ENCODE peak calls at places on chromosomes 7 and 10, in five cellular contexts. One of them, this sample, is unnamed.

GRCh38 chr7:98294326-98294725 is 12.8 kb downstream of the BRI3 start:
- DNase-seq in hepatic stellate cell: no peak
- DNase-seq in stimulated activated CD8-positive, alpha-beta memory T cell treated with anti-CD3 and anti-CD28 coated beads, Interleukin-15, amount 100 ng/mL, for 4 hours: no peak
- DNase-seq in glutamatergic neuron: no peak
- DNase-seq in GM23248: no peak
- DNase-seq in this sample: no peak

GRCh38 chr7:4726051-4726450 is 44.0 kb downstream of the FOXK1 start:
- DNase-seq in hepatic stellate cell: peak
- DNase-seq in stimulated activated CD8-positive, alpha-beta memory T cell treated with anti-CD3 and anti-CD28 coated beads, Interleukin-15, amount 100 ng/mL, for 4 hours: no peak
- DNase-seq in glutamatergic neuron: no peak
- DNase-seq in GM23248: peak
- DNase-seq in this sample: no peak

GRCh38 chr7:1087952-1088920 is at the start of gene GPER1:
- DNase-seq in hepatic stellate cell: peak
- DNase-seq in stimulated activated CD8-positive, alpha-beta memory T cell treated with anti-CD3 and anti-CD28 coated beads, Interleukin-15, amount 100 ng/mL, for 4 hours: no peak
- DNase-seq in glutamatergic neuron: peak
- DNase-seq in GM23248: peak
- DNase-seq in this sample: no peak

GRCh38 chr10:11163990-11164805 is 146.5 kb downstream of the CELF2 start:
- DNase-seq in hepatic stellate cell: no peak
- DNase-seq in stimulated activated CD8-positive, alpha-beta memory T cell treated with anti-CD3 and anti-CD28 coated beads, Interleukin-15, amount 100 ng/mL, for 4 hours: no peak
- DNase-seq in glutamatergic neuron: no peak
- DNase-seq in GM23248: no peak
- DNase-seq in this sample: no peak

GRCh38 chr10:102677736-102678354 is 33.6 kb downstream of the TRIM8 start:
- DNase-seq in hepatic stellate cell: no peak
- DNase-seq in stimulated activated CD8-positive, alpha-beta memory T cell treated with anti-CD3 and anti-CD28 coated beads, Interleukin-15, amount 100 ng/mL, for 4 hours: no peak
- DNase-seq in glutamatergic neuron: no peak
- DNase-seq in GM23248: no peak
- DNase-seq in this sample: no peak

GRCh38 chr10:107553470-107553869 is 389.0 kb upstream of the SORCS1 start:
- DNase-seq in hepatic stellate cell: no peak
- DNase-seq in stimulated activated CD8-positive, alpha-beta memory T cell treated with anti-CD3 and anti-CD28 coated beads, Interleukin-15, amount 100 ng/mL, for 4 hours: no peak
- DNase-seq in glutamatergic neuron: no peak
- DNase-seq in GM23248: peak
- DNase-seq in this sample: no peak

GRCh38 chr10:37812290-37812689 is 45.1 kb downstream of the ZNF248 start:
- DNase-seq in hepatic stellate cell: no peak
- DNase-seq in stimulated activated CD8-positive, alpha-beta memory T cell treated with anti-CD3 and anti-CD28 coated beads, Interleukin-15, amount 100 ng/mL, for 4 hours: no peak
- DNase-seq in glutamatergic neuron: no peak
- DNase-seq in GM23248: no peak
- DNase-seq in this sample: no peak

GRCh38 chr10:21830037-21830436 is 173.5 kb downstream of the DNAJC1 start:
- DNase-seq in hepatic stellate cell: no peak
- DNase-seq in stimulated activated CD8-positive, alpha-beta memory T cell treated with anti-CD3 and anti-CD28 coated beads, Interleukin-15, amount 100 ng/mL, for 4 hours: no peak
- DNase-seq in glutamatergic neuron: no peak
- DNase-seq in GM23248: no peak
- DNase-seq in this sample: no peak

GRCh38 chr10:103668351-103669242 is 175.1 kb downstream of the NEURL1 start:
- DNase-seq in hepatic stellate cell: peak
- DNase-seq in stimulated activated CD8-positive, alpha-beta memory T cell treated with anti-CD3 and anti-CD28 coated beads, Interleukin-15, amount 100 ng/mL, for 4 hours: no peak
- DNase-seq in glutamatergic neuron: no peak
- DNase-seq in GM23248: peak
- DNase-seq in this sample: no peak

GRCh38 chr10:131980757-131981428 is 830 bp downstream of the BNIP3 start:
- DNase-seq in hepatic stellate cell: peak
- DNase-seq in stimulated activated CD8-positive, alpha-beta memory T cell treated with anti-CD3 and anti-CD28 coated beads, Interleukin-15, amount 100 ng/mL, for 4 hours: no peak
- DNase-seq in glutamatergic neuron: peak
- DNase-seq in GM23248: peak
- DNase-seq in this sample: no peak

GRCh38 chr10:86900955-86901354 is 56.5 kb downstream of the MMRN2 start:
- DNase-seq in hepatic stellate cell: peak
- DNase-seq in stimulated activated CD8-positive, alpha-beta memory T cell treated with anti-CD3 and anti-CD28 coated beads, Interleukin-15, amount 100 ng/mL, for 4 hours: no peak
- DNase-seq in glutamatergic neuron: no peak
- DNase-seq in GM23248: peak
- DNase-seq in this sample: no peak

GRCh38 chr10:62130948-62131347 is 137.7 kb downstream of the RTKN2 start:
- DNase-seq in hepatic stellate cell: peak
- DNase-seq in stimulated activated CD8-positive, alpha-beta memory T cell treated with anti-CD3 and anti-CD28 coated beads, Interleukin-15, amount 100 ng/mL, for 4 hours: no peak
- DNase-seq in glutamatergic neuron: no peak
- DNase-seq in GM23248: peak
- DNase-seq in this sample: no peak

GRCh38 chr10:7408003-7408493 is 2.8 kb downstream of the SFMBT2 start:
- DNase-seq in hepatic stellate cell: no peak
- DNase-seq in stimulated activated CD8-positive, alpha-beta memory T cell treated with anti-CD3 and anti-CD28 coated beads, Interleukin-15, amount 100 ng/mL, for 4 hours: no peak
- DNase-seq in glutamatergic neuron: peak
- DNase-seq in GM23248: peak
- DNase-seq in this sample: peak

GRCh38 chr7:129780257-129781127 is 169.0 kb downstream of the NRF1 start:
- DNase-seq in hepatic stellate cell: no peak
- DNase-seq in stimulated activated CD8-positive, alpha-beta memory T cell treated with anti-CD3 and anti-CD28 coated beads, Interleukin-15, amount 100 ng/mL, for 4 hours: peak
- DNase-seq in glutamatergic neuron: peak
- DNase-seq in GM23248: peak
- DNase-seq in this sample: peak